ENCODE peak calls at places on chromosomes 7 and 10, in seven cellular contexts. M is HCT116, F is HEK293T, W is H1, L is HepG2, J is GM12878, G is K562. E is an unnamed sample.

GRCh38 chr10:3399756-3400155 is 227.2 kb upstream of the PITRM1 start:
- DNase-seq in G (no peak), J (no peak), F (no peak), L (no peak), M (no peak), W (no peak), E (no peak)

GRCh38 chr10:84256510-84257342 is 11.9 kb downstream of the RGR start:
- DNase-seq in F (no peak), M (peak), J (no peak), G (peak), W (peak), L (peak), E (peak)

GRCh38 chr7:155190608-155191536 is 106.8 kb upstream of the INSIG1 start:
- DNase-seq in J (no peak), G (peak), M (no peak), L (no peak), W (no peak), F (peak), E (peak)

GRCh38 chr10:67837519-67838314 is at the start of gene DNAJC12:
- DNase-seq in W (no peak), F (peak), J (no peak), L (peak), M (peak), G (peak), E (no peak)

GRCh38 chr7:83827036-83827435 is 178.1 kb upstream of the SEMA3E start:
- DNase-seq in F (no peak), J (no peak), L (no peak), M (no peak), G (no peak), W (no peak), E (no peak)

GRCh38 chr10:77264107-77264506 is 373.5 kb downstream of the KCNMA1 start:
- DNase-seq in F (no peak), L (no peak), W (no peak), G (no peak), M (no peak), J (peak), E (no peak)

GRCh38 chr10:126940670-126941069 is 35.4 kb downstream of the DOCK1 start:
- DNase-seq in F (no peak), M (no peak), J (no peak), G (no peak), L (no peak), W (no peak), E (no peak)

GRCh38 chr7:100641463-100641859 is at the start of gene TFR2:
- DNase-seq in M (no peak), G (peak), W (no peak), J (no peak), L (peak), F (no peak), E (no peak)

GRCh38 chr7:142883571-142884284 is 1.8 kb downstream of the TRPV6 start:
- DNase-seq in G (no peak), M (no peak), J (no peak), W (no peak), L (no peak), F (no peak), E (no peak)

GRCh38 chr7:30027915-30028748 is at the start of gene PLEKHA8:
- DNase-seq in J (peak), M (peak), W (peak), G (peak), F (peak), L (peak), E (peak)

GRCh38 chr7:129094501-129094900 is 39.6 kb upstream of the TNPO3 start:
- DNase-seq in W (no peak), J (no peak), G (no peak), L (no peak), M (no peak), F (no peak), E (no peak)

GRCh38 chr10:30534465-30535144 is 94.9 kb downstream of the LYZL2 start:
- DNase-seq in M (peak), W (no peak), J (no peak), L (peak), F (peak), G (peak), E (peak)

GRCh38 chr10:113285291-113285690 is 267.6 kb upstream of the HABP2 start:
- DNase-seq in W (no peak), L (no peak), M (no peak), G (no peak), F (no peak), J (no peak), E (no peak)

GRCh38 chr10:95327367-95327766 is 36.6 kb upstream of the PDLIM1 start:
- DNase-seq in F (no peak), W (no peak), G (no peak), M (no peak), J (no peak), L (no peak), E (no peak)

GRCh38 chr7:137944168-137944567 is 57.7 kb downstream of the CREB3L2 start:
- DNase-seq in J (no peak), F (no peak), L (no peak), G (no peak), M (no peak), W (no peak), E (no peak)

GRCh38 chr7:123849855-123850254 is 4.9 kb downstream of the HYAL4 start:
- DNase-seq in L (no peak), W (no peak), J (no peak), G (no peak), F (no peak), M (no peak), E (no peak)

GRCh38 chr10:30000802-30001571 is 58.4 kb downstream of the JCAD start:
- DNase-seq in L (peak), M (no peak), J (no peak), W (no peak), G (no peak), F (no peak), E (no peak)

GRCh38 chr7:116560021-116560970 is 35.5 kb downstream of the CAV1 start:
- DNase-seq in J (no peak), M (no peak), L (no peak), G (no peak), F (peak), W (no peak), E (no peak)

GRCh38 chr7:100812729-100813128 is 14.6 kb downstream of the EPHB4 start:
- DNase-seq in G (no peak), W (no peak), J (no peak), L (no peak), M (no peak), F (no peak), E (no peak)

GRCh38 chr10:14382022-14382421 is 51.3 kb upstream of the FRMD4A start:
- DNase-seq in G (no peak), L (no peak), J (peak), F (no peak), W (no peak), M (no peak), E (no peak)

GRCh38 chr10:10462116-10462515 is 555.6 kb upstream of the CELF2 start:
- DNase-seq in J (no peak), F (no peak), W (no peak), M (no peak), L (no peak), G (no peak), E (no peak)

GRCh38 chr10:103688451-103688850 is 166.9 kb downstream of the SH3PXD2A start:
- DNase-seq in M (no peak), G (no peak), J (no peak), L (no peak), W (no peak), F (no peak), E (no peak)

GRCh38 chr10:398954-399353 is 263.7 kb downstream of the ZMYND11 start:
- DNase-seq in L (no peak), M (no peak), F (no peak), G (no peak), W (no peak), J (no peak), E (no peak)

GRCh38 chr7:119802147-119802546 is 470.8 kb upstream of the KCND2 start:
- DNase-seq in J (no peak), L (peak), M (no peak), F (no peak), G (no peak), W (no peak), E (no peak)

GRCh38 chr10:101356132-101356531 is 2.2 kb downstream of the BTRC start:
- DNase-seq in W (no peak), G (no peak), L (no peak), M (no peak), F (no peak), J (no peak), E (no peak)

GRCh38 chr10:51137741-51138529 is 63.6 kb downstream of the PRKG1 start:
- DNase-seq in L (no peak), F (no peak), J (no peak), M (no peak), G (no peak), W (no peak), E (no peak)

GRCh38 chr10:130726996-130727725 is 584.4 kb downstream of the TCERG1L start:
- DNase-seq in J (no peak), M (no peak), W (no peak), G (no peak), L (no peak), F (no peak), E (no peak)

GRCh38 chr7:157347217-157347904 is 10.6 kb downstream of the DNAJB6 start:
- DNase-seq in F (no peak), J (no peak), W (no peak), G (no peak), M (peak), L (no peak), E (no peak)

GRCh38 chr10:111034598-111035310 is 42.1 kb upstream of the ADRA2A start:
- DNase-seq in L (no peak), W (no peak), F (no peak), J (no peak), G (no peak), M (no peak), E (no peak)

GRCh38 chr10:48364659-48365405 is 58.4 kb downstream of the MAPK8 start:
- DNase-seq in F (no peak), J (no peak), M (no peak), W (no peak), L (peak), G (no peak), E (no peak)

GRCh38 chr10:97876387-97876786 is 26.7 kb downstream of the GOLGA7B start:
- DNase-seq in J (no peak), L (no peak), F (no peak), W (no peak), M (no peak), G (no peak), E (no peak)

GRCh38 chr7:155449008-155449879 is 8.7 kb upstream of the EN2 start:
- DNase-seq in G (no peak), F (no peak), M (no peak), J (no peak), L (no peak), W (no peak), E (peak)

GRCh38 chr7:152989889-152990380 is 230.4 kb downstream of the ACTR3B start:
- DNase-seq in J (no peak), M (no peak), W (no peak), L (peak), G (no peak), F (no peak), E (peak)

GRCh38 chr10:131155903-131156285 is 155.6 kb downstream of the TCERG1L start:
- DNase-seq in J (no peak), F (no peak), W (no peak), L (no peak), G (no peak), M (no peak), E (no peak)

GRCh38 chr7:36107926-36108631 is 45.0 kb upstream of the EEPD1 start:
- DNase-seq in J (no peak), F (no peak), W (no peak), M (no peak), L (no peak), G (no peak), E (no peak)

GRCh38 chr10:3542185-3542611 is 242.8 kb downstream of the KLF6 start:
- DNase-seq in W (no peak), J (no peak), G (no peak), F (no peak), M (no peak), L (no peak), E (no peak)

GRCh38 chr7:16171928-16172327 is 249.4 kb downstream of the CRPPA start:
- DNase-seq in M (no peak), F (no peak), G (no peak), J (no peak), W (no peak), L (no peak), E (no peak)

GRCh38 chr10:132994371-132994796 is 52.0 kb upstream of the CFAP46 start:
- DNase-seq in M (no peak), G (no peak), F (no peak), J (no peak), L (no peak), W (no peak), E (no peak)
- TF ChIP-seq SP1 in M (no peak), G (no peak), F (no peak), J (no peak), L (no peak), W (no peak), E (no peak)

DNA sequence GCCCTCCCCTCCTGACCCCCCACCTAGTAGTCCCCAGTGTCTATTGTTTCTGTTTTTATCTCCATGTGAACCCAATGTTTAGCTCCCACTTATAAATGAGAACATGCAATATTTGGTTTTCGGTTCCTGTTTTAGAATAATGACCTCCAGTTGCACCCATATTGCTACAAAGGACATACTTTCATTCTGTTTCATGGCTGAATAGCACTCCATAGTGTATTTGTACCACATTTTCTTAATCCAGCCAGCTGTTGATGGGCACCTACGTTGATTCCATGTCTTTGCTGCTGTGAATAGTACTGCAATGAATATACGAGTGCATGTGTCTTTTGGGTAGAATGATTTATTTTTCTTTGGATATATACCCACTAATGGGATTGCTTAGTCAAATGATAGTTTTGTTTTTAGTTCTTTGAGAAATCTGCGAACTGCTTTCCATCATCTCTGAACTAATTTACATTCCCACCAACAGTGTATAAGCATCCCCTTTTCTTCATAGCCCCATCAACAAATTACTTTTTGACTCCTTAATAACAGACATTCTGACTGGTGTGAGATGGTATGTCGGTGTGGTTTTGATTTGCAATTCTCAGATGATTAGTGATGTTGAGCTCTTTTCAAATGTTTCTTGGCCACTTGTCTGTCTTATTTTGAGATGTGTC is 128.4 kb upstream of the PHYHIPL start:
- DNase-seq in G (no peak), F (no peak), M (no peak), J (peak), L (no peak), W (no peak), E (no peak)
- TF ChIP-seq SP1 in G (no peak), F (no peak), M (no peak), J (peak), L (no peak), W (no peak), E (no peak)

GRCh38 chr10:5585517-5586222 is 60.9 kb downstream of the CALML3 start:
- DNase-seq in F (no peak), G (no peak), W (no peak), L (peak), J (no peak), M (no peak), E (no peak)
- TF ChIP-seq SP1 in F (no peak), G (no peak), W (no peak), L (no peak), J (no peak), M (no peak), E (no peak)

DNA sequence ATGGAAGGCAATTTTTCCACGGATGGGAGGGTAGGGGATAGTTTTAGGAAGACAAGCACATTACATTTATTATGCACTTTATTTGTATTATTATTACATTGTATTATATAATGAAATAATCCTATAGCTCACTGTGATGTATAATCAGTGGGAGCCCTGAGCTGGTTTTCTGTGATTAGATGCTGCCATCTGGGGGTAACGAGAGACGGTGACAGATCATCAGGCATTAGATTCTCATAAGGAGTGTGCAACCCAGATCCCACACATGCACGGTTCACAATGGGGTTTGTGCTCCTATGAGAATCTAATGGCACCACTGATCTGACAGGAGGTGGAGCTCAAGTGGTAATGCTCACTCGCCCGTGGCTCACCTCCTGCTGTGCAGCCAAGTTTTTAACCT is 103.9 kb upstream of the STK17A start:
- DNase-seq in F (no peak), M (no peak), G (no peak), L (peak), J (no peak), W (no peak), E (no peak)
- TF ChIP-seq SP1 in F (no peak), M (no peak), G (no peak), L (no peak), J (no peak), W (no peak), E (no peak)

GRCh38 chr10:123904834-123905409 is 13.3 kb upstream of the CPXM2 start:
- DNase-seq in M (no peak), L (no peak), F (no peak), W (no peak), J (no peak), G (no peak), E (no peak)
- TF ChIP-seq SP1 in M (no peak), L (no peak), F (no peak), W (no peak), J (no peak), G (no peak), E (no peak)

GRCh38 chr7:483656-484364 is 35.8 kb downstream of the PDGFA start:
- DNase-seq in F (no peak), W (no peak), M (no peak), J (no peak), L (no peak), G (no peak), E (no peak)
- TF ChIP-seq SP1 in F (no peak), W (no peak), M (no peak), J (no peak), L (no peak), G (no peak), E (no peak)

DNA sequence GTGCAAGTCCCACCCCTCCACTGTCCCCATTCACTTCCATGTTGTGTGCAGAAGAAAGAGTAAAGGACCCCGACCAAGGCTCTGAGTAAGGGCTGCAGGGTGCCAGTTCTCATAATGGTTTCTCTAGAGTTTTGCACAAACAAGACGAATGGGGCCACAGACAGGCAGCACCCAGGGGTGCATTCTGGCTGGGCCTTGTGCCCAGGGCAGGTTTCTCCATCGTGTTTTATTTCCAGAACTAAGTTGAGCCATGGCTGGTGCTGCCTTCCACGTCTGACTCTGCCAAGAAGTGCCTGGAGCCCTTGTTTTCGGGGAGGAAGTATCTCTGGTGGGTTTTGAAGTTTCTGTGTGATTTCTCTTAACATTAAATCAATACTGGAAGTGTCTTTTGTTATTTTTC is 95.0 kb upstream of the SDK1 start:
- DNase-seq in G (no peak), W (no peak), L (no peak), J (no peak), M (no peak), F (no peak), E (no peak)
- TF ChIP-seq SP1 in G (no peak), W (no peak), L (no peak), J (no peak), M (no peak), F (no peak), E (no peak)

GRCh38 chr7:11212080-11212711 is 238.5 kb downstream of the PHF14 start:
- DNase-seq in M (peak), F (peak), W (no peak), L (peak), J (peak), G (peak), E (peak)

GRCh38 chr7:11213246-11213645 is 239.6 kb downstream of the PHF14 start:
- DNase-seq in W (no peak), J (no peak), F (no peak), M (no peak), G (no peak), L (no peak), E (no peak)

GRCh38 chr7:11217848-11218565 is 244.3 kb downstream of the PHF14 start:
- DNase-seq in F (no peak), J (no peak), L (no peak), G (no peak), M (no peak), W (no peak), E (no peak)

GRCh38 chr7:11212816-11213215 is 239.1 kb downstream of the PHF14 start:
- DNase-seq in W (no peak), G (no peak), F (no peak), L (no peak), J (no peak), M (no peak), E (no peak)

GRCh38 chr7:11216276-11216675 is 242.6 kb downstream of the PHF14 start:
- DNase-seq in W (no peak), L (no peak), M (no peak), G (no peak), J (no peak), F (no peak), E (no peak)
- TF ChIP-seq SP1 in W (no peak), L (no peak), M (no peak), G (no peak), J (no peak), F (no peak), E (no peak)

GRCh38 chr7:50393547-50394252 is 56.5 kb downstream of the FIGNL1 start:
- DNase-seq in W (no peak), J (no peak), M (no peak), L (no peak), F (no peak), G (peak), E (no peak)
- TF ChIP-seq SP1 in W (no peak), J (no peak), M (no peak), L (no peak), F (no peak), G (no peak), E (no peak)